ENCODE peak calls at places on chromosomes 3 and 15, in eight cellular contexts. A, S, P, M, R, O, L and N are unnamed samples.

GRCh38 chr3:148211725-148212124 is 486.0 kb upstream of the AGTR1 start:
- DNase-seq in S (no peak), P (peak; percentile 20), A (no peak), L (no peak), R (no peak), O (no peak), M (no peak), N (no peak)

GRCh38 chr3:11236588-11237461 is 35.4 kb upstream of the ATG7 start:
- DNase-seq in M (peak; percentile 95), A (peak; percentile 83), S (peak; percentile 66), L (no peak), R (no peak), O (peak; percentile 38), P (peak; percentile 33), N (no peak)

GRCh38 chr3:171974986-171975837 is 64.2 kb upstream of the FNDC3B start:
- DNase-seq in M (no peak), P (peak; percentile 90), R (no peak), A (no peak), S (no peak), L (no peak), O (peak; percentile 61), N (no peak)

GRCh38 chr15:92624401-92624991 is 31.1 kb downstream of the FAM174B start:
- DNase-seq in R (no peak), S (no peak), M (no peak), O (no peak), L (no peak), A (no peak), P (peak; percentile 82), N (no peak)

GRCh38 chr3:57221883-57222282 is 5.6 kb upstream of the APPL1 start:
- DNase-seq in P (peak; percentile 62), L (no peak), R (no peak), O (no peak), M (no peak), A (no peak), S (no peak), N (no peak)

GRCh38 chr3:50179710-50180109 is 11.7 kb upstream of the GNAT1 start:
- DNase-seq in O (no peak), S (no peak), M (no peak), A (no peak), L (no peak), R (no peak), P (no peak), N (no peak)

GRCh38 chr3:195102609-195103467 is 168.1 kb downstream of the XXYLT1 start:
- DNase-seq in P (peak; percentile 97), L (no peak), S (no peak), O (peak; percentile 88), R (no peak), A (no peak), M (no peak), N (peak; percentile 87)

GRCh38 chr15:66965201-66965900 is 100.1 kb upstream of the SMAD3 start:
- DNase-seq in R (no peak), S (no peak), L (no peak), M (no peak), A (no peak), P (no peak), O (no peak), N (no peak)

GRCh38 chr3:134320749-134321148 is 53.5 kb downstream of the AMOTL2 start:
- DNase-seq in S (no peak), P (no peak), O (no peak), A (no peak), L (no peak), M (no peak), R (no peak), N (no peak)

GRCh38 chr15:66505430-66505811 is 295 bp downstream of the ZWILCH start:
- DNase-seq in O (no peak), S (no peak), R (no peak), L (no peak), M (no peak), P (no peak), A (no peak), N (no peak)

GRCh38 chr3:41881233-41881821 is 80.6 kb downstream of the ULK4 start:
- DNase-seq in S (no peak), R (no peak), P (peak; percentile 63), A (no peak), L (no peak), M (no peak), O (no peak), N (peak; percentile 29)

GRCh38 chr3:188664795-188665194 is 507.0 kb upstream of the TPRG1 start:
- DNase-seq in A (no peak), P (no peak), O (no peak), S (no peak), M (no peak), R (no peak), L (no peak), N (no peak)

GRCh38 chr3:69044608-69045007 is 7.5 kb downstream of the TMF1 start:
- DNase-seq in P (peak; percentile 12), R (no peak), S (no peak), A (no peak), O (no peak), M (no peak), L (no peak), N (no peak)

GRCh38 chr15:31306426-31307269 is 20.0 kb upstream of the KLF13 start:
- DNase-seq in M (peak; percentile 96), S (no peak), O (no peak), L (no peak), P (no peak), R (peak; percentile 53), A (no peak), N (no peak)

GRCh38 chr15:80727196-80727595 is 32.1 kb downstream of the ABHD17C start:
- DNase-seq in S (no peak), P (no peak), L (no peak), O (no peak), A (no peak), R (no peak), M (no peak), N (peak; percentile 74)

GRCh38 chr15:82138306-82138705 is 92.5 kb upstream of the MEX3B start:
- DNase-seq in A (no peak), L (no peak), P (no peak), O (no peak), R (no peak), S (no peak), M (no peak), N (no peak)

GRCh38 chr15:29925227-29926082 is 103.2 kb upstream of the TJP1 start:
- DNase-seq in O (peak; percentile 44), P (peak; percentile 89), M (peak; percentile 97), L (no peak), A (peak; percentile 75), R (no peak), S (peak; percentile 53), N (peak; percentile 53)

GRCh38 chr3:127288921-127289645 is 1.2 kb upstream of the PRR20G start:
- DNase-seq in R (no peak), S (no peak), P (no peak), O (no peak), L (no peak), M (peak; percentile 65), A (no peak), N (no peak)

GRCh38 chr3:11240496-11240895 is 31.7 kb upstream of the ATG7 start:
- DNase-seq in R (no peak), O (no peak), M (no peak), A (no peak), S (no peak), L (no peak), P (no peak), N (no peak)

DNA sequence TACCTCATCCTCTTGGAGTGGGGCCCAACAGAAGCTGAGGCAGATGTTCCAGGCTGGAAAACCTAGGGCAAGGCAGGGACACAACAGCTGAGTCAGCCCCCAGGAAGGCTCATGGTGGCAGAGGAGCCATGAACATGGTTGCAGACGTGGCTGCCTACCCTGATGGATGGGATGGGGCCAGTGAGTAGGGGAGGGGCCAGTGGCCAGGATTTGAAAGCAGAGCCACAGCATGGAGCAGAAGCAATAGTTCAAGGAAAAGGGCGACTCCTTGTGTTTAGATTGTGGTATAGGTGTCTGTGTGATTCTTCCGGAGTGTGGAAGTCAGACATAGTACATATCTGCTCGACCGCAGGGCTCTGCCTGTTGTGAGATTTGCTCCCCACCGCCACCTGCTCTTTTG is 24.2 kb downstream of the PXYLP1 start:
- DNase-seq in S (no peak), P (peak; percentile 34), L (no peak), M (peak; percentile 74), R (no peak), A (no peak), O (no peak), N (no peak)
- TF ChIP-seq CTCF in S (no peak), P (peak; percentile 23), L (no peak), M (peak; percentile 76), R (no peak), A (no peak), O (peak; percentile 16), N (peak; percentile 37)

GRCh38 chr15:97692317-97693015 is 268.0 kb upstream of the ARRDC4 start:
- DNase-seq in O (no peak), P (no peak), L (no peak), S (no peak), A (no peak), M (no peak), R (peak; percentile 5), N (no peak)
- H3K4me3 ChIP-seq in O (no peak overlapping the region), P (no peak overlapping the region), L (no peak overlapping the region), S (no peak overlapping the region), A (no peak overlapping the region), M (no peak overlapping the region), R (no peak overlapping the region), N (no peak overlapping the region)

GRCh38 chr3:60579734-60580133 is 671.5 kb downstream of the FHIT start:
- DNase-seq in A (no peak), P (peak; percentile 36), S (no peak), O (peak; percentile 61), R (no peak), M (no peak), L (no peak), N (peak; percentile 86)

GRCh38 chr3:60580826-60581225 is 670.4 kb downstream of the FHIT start:
- DNase-seq in A (no peak), L (no peak), S (no peak), P (no peak), R (no peak), M (no peak), O (no peak), N (no peak)

GRCh38 chr3:60578936-60579335 is 672.3 kb downstream of the FHIT start:
- DNase-seq in L (no peak), R (no peak), O (no peak), P (no peak), S (no peak), M (no peak), A (no peak), N (no peak)

GRCh38 chr3:60584250-60584649 is 667.0 kb downstream of the FHIT start:
- DNase-seq in A (no peak), R (no peak), M (no peak), P (no peak), O (peak; percentile 24), L (no peak), S (no peak), N (peak; percentile 13)

GRCh38 chr3:60582285-60582684 is 669.0 kb downstream of the FHIT start:
- DNase-seq in M (no peak), A (no peak), O (no peak), R (no peak), P (peak; percentile 9), S (no peak), L (no peak), N (no peak)
- TF ChIP-seq CTCF in M (peak; percentile 68), A (no peak), O (peak; percentile 16), R (no peak), P (no peak), S (no peak), L (peak; percentile 11), N (peak; percentile 31)

DNA sequence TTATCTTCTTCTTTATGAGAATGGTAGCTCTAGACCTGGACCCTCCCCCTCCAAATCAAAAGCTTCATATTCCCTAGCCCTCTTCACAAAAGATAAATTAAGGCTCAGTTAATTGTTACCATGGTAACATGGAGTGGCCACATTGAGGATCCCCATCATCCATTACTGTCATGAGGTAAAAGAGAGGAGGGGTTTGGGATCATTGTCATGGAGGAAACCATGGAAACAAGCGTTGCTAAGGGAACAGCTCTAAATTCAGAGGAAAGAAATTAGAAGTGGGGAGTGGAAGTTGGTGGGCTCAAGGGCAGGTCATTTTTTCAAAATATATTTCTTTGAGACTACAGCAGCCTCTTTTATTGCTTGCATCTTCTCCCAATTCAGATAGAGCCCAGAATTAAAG is 11.8 kb upstream of the AEN start:
- DNase-seq in P (no peak), M (no peak), L (no peak), O (no peak), S (no peak), R (no peak), A (no peak), N (no peak)
- H3K4me3 ChIP-seq in P (no peak overlapping the region), M (no peak overlapping the region), L (no peak overlapping the region), O (no peak overlapping the region), S (no peak overlapping the region), R (no peak overlapping the region), A (no peak overlapping the region), N (no peak overlapping the region)